ENCODE peak calls at places on chromosomes 4 and X, in five cellular contexts. K is HT1080, B is activated gamma-delta T cell treated with Interleukin-2 at 50 U/mL for 16 hours, M is Calu3, X is heart left ventricle. V is an unnamed sample.

GRCh38 chrX:42229533-42229932 is 306.2 kb upstream of the CASK start:
- DNase-seq in K (no peak), B (no peak), M (no peak), X (no peak), V (no peak)

GRCh38 chrX:42020225-42020624 is 96.9 kb upstream of the CASK start:
- DNase-seq in K (no peak), B (no peak), M (no peak), X (no peak), V (no peak)

GRCh38 chr4:108512615-108513505 is 107.5 kb upstream of the RPL34 start:
- DNase-seq in K (peak), B (peak), M (peak), X (peak), V (peak)

GRCh38 chrX:152656890-152657289 is 19.2 kb downstream of the GABRQ start:
- DNase-seq in K (no peak), B (no peak), M (no peak), X (no peak), V (no peak)

GRCh38 chr4:105145059-105145912 is 1.4 kb upstream of the TET2 start:
- DNase-seq in K (peak), B (no peak), M (no peak), X (no peak), V (no peak)

GRCh38 chrX:150324035-150324728 is 38.9 kb upstream of the MAMLD1 start:
- DNase-seq in K (peak), B (no peak), M (peak), X (no peak), V (no peak)

GRCh38 chr4:81021526-81021944 is 9.0 kb upstream of the BMP3 start:
- DNase-seq in K (no peak), B (no peak), M (peak), X (no peak), V (no peak)

GRCh38 chr4:15738877-15739276 is 36.0 kb downstream of the BST1 start:
- DNase-seq in K (no peak), B (no peak), M (no peak), X (no peak), V (no peak)

GRCh38 chr4:167218022-167218608 is 16.2 kb downstream of the SPOCK3 start:
- DNase-seq in K (no peak), B (no peak), M (no peak), X (no peak), V (no peak)

V was measured in activated CD8-positive, alpha-beta memory T cell treated with anti-CD3 and anti-CD28 coated beads for 4 hours.